ENCODE peak calls at places on chromosomes 7 and 10, in four cellular contexts. One of them, this sample, is unnamed.

GRCh38 chr10:70836319-70836718 is 20.6 kb downstream of the SGPL1 start:
- DNase-seq in prostate gland: no peak
- DNase-seq in heart left ventricle: no peak
- DNase-seq in cardiac muscle cell: no peak
- DNase-seq in this sample: no peak

GRCh38 chr7:134669845-134670373 is 23.3 kb downstream of the BPGM start:
- DNase-seq in prostate gland: peak
- DNase-seq in heart left ventricle: no peak
- DNase-seq in cardiac muscle cell: peak
- DNase-seq in this sample: peak

GRCh38 chr7:1275685-1276424 is 43.2 kb downstream of the UNCX start:
- DNase-seq in prostate gland: no peak
- DNase-seq in heart left ventricle: peak
- DNase-seq in cardiac muscle cell: no peak
- DNase-seq in this sample: no peak

GRCh38 chr7:158724658-158725505 is 20.3 kb upstream of the NCAPG2 start:
- DNase-seq in prostate gland: no peak
- DNase-seq in heart left ventricle: no peak
- DNase-seq in cardiac muscle cell: no peak
- DNase-seq in this sample: no peak

GRCh38 chr10:115953983-115954382 is 319.0 kb downstream of the GFRA1 start:
- DNase-seq in prostate gland: no peak
- DNase-seq in heart left ventricle: no peak
- DNase-seq in cardiac muscle cell: no peak
- DNase-seq in this sample: no peak

GRCh38 chr7:120274482-120274881 is 1.5 kb downstream of the KCND2 start:
- DNase-seq in prostate gland: no peak
- DNase-seq in heart left ventricle: no peak
- DNase-seq in cardiac muscle cell: no peak
- DNase-seq in this sample: no peak

GRCh38 chr10:86100581-86101061 is 266.0 kb downstream of the GRID1 start:
- DNase-seq in prostate gland: no peak
- DNase-seq in heart left ventricle: no peak
- DNase-seq in cardiac muscle cell: peak
- DNase-seq in this sample: peak

GRCh38 chr10:131093795-131094366 is 217.6 kb downstream of the TCERG1L start:
- DNase-seq in prostate gland: no peak
- DNase-seq in heart left ventricle: no peak
- DNase-seq in cardiac muscle cell: no peak
- DNase-seq in this sample: no peak

GRCh38 chr10:18359839-18360238 is 219.6 kb downstream of the CACNB2 start:
- DNase-seq in prostate gland: no peak
- DNase-seq in heart left ventricle: no peak
- DNase-seq in cardiac muscle cell: no peak
- DNase-seq in this sample: no peak

GRCh38 chr7:150801946-150802771 is 1.6 kb downstream of the TMEM176A start:
- DNase-seq in prostate gland: no peak
- DNase-seq in heart left ventricle: no peak
- DNase-seq in cardiac muscle cell: no peak
- DNase-seq in this sample: no peak

GRCh38 chr7:4209126-4209525 is 473.0 kb upstream of the FOXK1 start:
- DNase-seq in prostate gland: no peak
- DNase-seq in heart left ventricle: no peak
- DNase-seq in cardiac muscle cell: no peak
- DNase-seq in this sample: no peak

GRCh38 chr7:141184532-141185190 is 110.8 kb downstream of the TMEM178B start:
- DNase-seq in prostate gland: no peak
- DNase-seq in heart left ventricle: no peak
- DNase-seq in cardiac muscle cell: no peak
- DNase-seq in this sample: no peak

GRCh38 chr10:59536576-59537014 is 173.1 kb downstream of the SLC16A9 start:
- DNase-seq in prostate gland: no peak
- DNase-seq in heart left ventricle: peak
- DNase-seq in cardiac muscle cell: peak
- DNase-seq in this sample: no peak

GRCh38 chr7:37206192-37206591 is 242.5 kb downstream of the ELMO1 start:
- DNase-seq in prostate gland: no peak
- DNase-seq in heart left ventricle: no peak
- DNase-seq in cardiac muscle cell: no peak
- DNase-seq in this sample: no peak

GRCh38 chr10:98446656-98447221 is at the start of gene HPS1:
- DNase-seq in prostate gland: peak
- DNase-seq in heart left ventricle: peak
- DNase-seq in cardiac muscle cell: peak
- DNase-seq in this sample: peak

GRCh38 chr10:3858051-3858845 is 73.2 kb upstream of the KLF6 start:
- DNase-seq in prostate gland: no peak
- DNase-seq in heart left ventricle: no peak
- DNase-seq in cardiac muscle cell: no peak
- DNase-seq in this sample: peak

GRCh38 chr7:141335164-141335563 is 216.0 kb upstream of the AGK start:
- DNase-seq in prostate gland: no peak
- DNase-seq in heart left ventricle: no peak
- DNase-seq in cardiac muscle cell: no peak
- DNase-seq in this sample: no peak

DNA sequence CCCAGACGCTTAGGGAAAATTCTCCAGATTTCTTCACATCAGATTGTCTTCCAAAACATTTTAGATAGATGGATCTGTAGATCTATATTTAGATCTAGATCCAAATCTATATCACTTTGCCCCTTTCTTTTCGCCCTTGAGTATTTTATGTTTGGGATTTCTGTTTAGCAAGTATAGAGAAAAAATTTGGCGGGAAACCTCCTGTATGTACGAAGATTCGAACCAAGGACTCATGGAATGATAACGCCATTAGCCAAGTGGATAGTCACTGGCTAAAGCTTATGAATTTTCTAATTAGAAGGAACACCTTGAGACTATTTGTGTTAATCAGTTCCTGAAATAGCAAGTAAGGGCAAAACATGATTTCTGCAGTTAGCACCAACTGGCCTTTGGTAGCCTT is 1.2 kb downstream of the THNSL1 start:
- DNase-seq in prostate gland: no peak
- DNase-seq in heart left ventricle: no peak
- DNase-seq in cardiac muscle cell: no peak
- DNase-seq in this sample: no peak
- H3K4me3 ChIP-seq in prostate gland: no peak
- H3K4me3 ChIP-seq in heart left ventricle: peak
- H3K4me3 ChIP-seq in cardiac muscle cell: peak
- H3K4me3 ChIP-seq in this sample: peak

GRCh38 chr10:127524229-127524628 is 24.9 kb upstream of the NPS start:
- DNase-seq in prostate gland: no peak
- DNase-seq in heart left ventricle: no peak
- DNase-seq in cardiac muscle cell: no peak
- DNase-seq in this sample: no peak
- TF ChIP-seq CTCF in prostate gland: no peak
- TF ChIP-seq CTCF in heart left ventricle: no peak
- TF ChIP-seq CTCF in cardiac muscle cell: no peak
- TF ChIP-seq CTCF in this sample: peak

DNA sequence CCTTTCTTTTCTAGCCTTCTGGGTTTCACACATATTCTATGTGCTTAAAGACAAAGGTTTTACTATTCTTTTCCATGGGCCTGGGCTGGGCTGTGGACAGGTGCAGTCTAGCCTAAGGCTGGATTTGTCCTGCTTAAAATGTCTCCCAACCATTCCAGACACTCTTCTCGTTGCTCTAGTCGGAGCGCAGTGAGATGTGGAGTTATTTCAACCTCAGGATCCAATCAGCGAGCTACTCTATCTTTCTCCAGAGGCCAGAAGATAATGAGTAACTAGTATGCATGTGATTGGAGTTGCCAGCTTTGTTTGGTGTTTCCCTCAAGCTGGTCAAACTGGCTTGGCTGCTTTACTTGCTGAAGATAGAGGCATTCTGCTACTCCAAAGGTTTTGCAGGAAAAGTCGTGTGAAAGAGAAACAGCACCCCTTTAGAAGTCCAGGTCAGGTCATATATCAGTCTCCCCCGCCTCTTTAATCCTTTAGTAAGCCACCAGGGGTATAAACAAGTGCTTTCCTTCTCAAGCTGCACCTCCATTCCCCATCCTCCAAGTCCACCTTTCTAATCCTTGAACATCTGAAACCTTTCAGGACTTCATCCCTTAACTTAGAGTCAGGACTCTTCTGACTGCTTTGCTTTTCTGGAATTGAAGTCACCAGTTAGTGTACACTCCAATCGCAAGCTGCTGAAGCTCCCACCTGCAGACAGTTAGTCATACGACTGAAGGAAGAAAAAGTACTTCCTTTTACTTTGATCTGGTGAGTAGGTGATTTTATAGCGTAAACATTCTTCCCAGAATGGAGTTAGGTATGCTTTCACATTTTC is 78.8 kb downstream of the DNMBP start:
- DNase-seq in prostate gland: peak
- DNase-seq in heart left ventricle: no peak
- DNase-seq in cardiac muscle cell: no peak
- DNase-seq in this sample: peak
- H3K4me3 ChIP-seq in prostate gland: peak
- H3K4me3 ChIP-seq in heart left ventricle: no peak
- H3K4me3 ChIP-seq in cardiac muscle cell: no peak
- H3K4me3 ChIP-seq in this sample: peak

DNA sequence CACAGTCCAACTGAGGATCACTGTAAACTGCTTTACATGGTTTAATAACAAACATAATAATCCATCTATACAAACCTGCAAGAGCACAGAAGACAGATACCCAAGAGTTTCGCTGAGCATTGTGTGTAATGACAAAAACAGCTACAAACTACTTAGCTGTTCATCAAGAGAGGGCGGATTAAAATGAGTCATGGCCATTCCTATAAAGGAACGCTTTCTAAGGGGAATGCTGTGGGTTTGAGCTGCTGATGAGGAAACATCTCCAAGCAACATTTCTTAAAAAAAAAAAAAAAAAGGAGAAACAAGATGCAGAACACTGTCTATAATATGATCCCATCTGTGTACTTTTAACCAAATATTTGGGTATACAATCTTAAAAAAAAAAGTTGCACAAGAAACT is 33.8 kb downstream of the VOPP1 start:
- DNase-seq in prostate gland: no peak
- DNase-seq in heart left ventricle: no peak
- DNase-seq in cardiac muscle cell: no peak
- DNase-seq in this sample: peak
- TF ChIP-seq CTCF in prostate gland: no peak
- TF ChIP-seq CTCF in heart left ventricle: no peak
- TF ChIP-seq CTCF in cardiac muscle cell: no peak
- TF ChIP-seq CTCF in this sample: no peak

GRCh38 chr10:95291634-95292039 is 834 bp upstream of the PDLIM1 start:
- DNase-seq in prostate gland: no peak
- DNase-seq in heart left ventricle: no peak
- DNase-seq in cardiac muscle cell: no peak
- DNase-seq in this sample: no peak

GRCh38 chr10:95290801-95291633 is at the start of gene PDLIM1:
- DNase-seq in prostate gland: peak
- DNase-seq in heart left ventricle: peak
- DNase-seq in cardiac muscle cell: peak
- DNase-seq in this sample: peak

GRCh38 chr10:95297402-95297801 is 6.6 kb upstream of the PDLIM1 start:
- DNase-seq in prostate gland: no peak
- DNase-seq in heart left ventricle: no peak
- DNase-seq in cardiac muscle cell: peak
- DNase-seq in this sample: no peak

GRCh38 chr10:95296764-95297163 is 6.0 kb upstream of the PDLIM1 start:
- DNase-seq in prostate gland: no peak
- DNase-seq in heart left ventricle: no peak
- DNase-seq in cardiac muscle cell: no peak
- DNase-seq in this sample: no peak

DNA sequence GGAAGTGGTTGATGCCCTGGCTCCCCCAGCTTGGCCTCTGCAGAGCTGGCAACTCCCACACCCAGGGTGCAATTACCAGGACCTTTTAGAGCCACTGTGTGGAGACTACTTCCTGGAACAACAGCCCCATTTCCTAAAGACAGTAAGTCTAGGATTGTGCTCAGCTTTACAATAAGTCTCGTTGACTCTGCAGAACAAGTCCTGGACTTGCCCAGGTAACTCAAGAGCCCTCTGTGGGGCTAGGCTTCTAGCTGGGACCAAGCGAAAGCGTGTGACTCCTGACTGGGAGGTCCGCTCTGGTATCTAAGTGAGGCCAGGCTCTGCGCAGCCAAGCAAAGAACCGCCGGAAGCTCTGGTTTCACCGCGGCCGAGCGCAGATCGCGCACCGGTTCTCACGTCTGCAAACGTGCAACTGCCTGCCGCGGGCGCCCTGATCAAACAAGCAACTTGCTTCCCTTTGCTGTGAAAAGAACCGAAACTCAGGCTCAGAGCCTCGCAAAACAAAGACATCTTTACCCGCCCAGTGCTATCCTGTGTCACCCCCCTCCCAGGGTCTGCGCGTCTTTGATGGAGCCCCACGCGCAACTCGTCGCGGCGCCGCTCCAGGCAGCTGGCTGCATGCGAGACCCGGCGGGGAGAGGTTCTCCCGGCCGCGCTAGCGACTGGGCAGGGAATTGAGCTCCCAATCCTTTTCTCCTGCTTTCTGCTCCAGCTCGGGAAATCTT is 4.4 kb upstream of the PDLIM1 start:
- DNase-seq in prostate gland: peak
- DNase-seq in heart left ventricle: peak
- DNase-seq in cardiac muscle cell: peak
- DNase-seq in this sample: peak
- H3K4me3 ChIP-seq in prostate gland: peak
- H3K4me3 ChIP-seq in heart left ventricle: peak
- H3K4me3 ChIP-seq in cardiac muscle cell: no peak
- H3K4me3 ChIP-seq in this sample: peak